ENCODE peak calls at places on chromosomes 13 and 19, in seven cellular contexts. One of them, this sample, is unnamed.

GRCh38 chr19:58203814-58204475 is 21.1 kb downstream of the ZNF274 start:
- DNase-seq in Caco-2: no peak
- DNase-seq in fibroblast of the conjunctiva: no peak
- DNase-seq in ELR: no peak
- DNase-seq in amniotic stem cell: no peak
- DNase-seq in NCI-H446 treated with DMSO at 0.1 percent for 48 hours: no peak
- DNase-seq in progenitor cell of endocrine pancreas: no peak
- DNase-seq in this sample: no peak

GRCh38 chr13:29362849-29363604 is 232.5 kb downstream of the SLC7A1 start:
- DNase-seq in amniotic stem cell: no peak
- DNase-seq in fibroblast of the conjunctiva: peak
- DNase-seq in Caco-2: no peak
- DNase-seq in NCI-H446 treated with DMSO at 0.1 percent for 48 hours: no peak
- DNase-seq in progenitor cell of endocrine pancreas: peak
- DNase-seq in ELR: peak
- DNase-seq in this sample: peak

GRCh38 chr19:38417544-38418506 is 8.2 kb downstream of the RASGRP4 start:
- DNase-seq in amniotic stem cell: no peak
- DNase-seq in fibroblast of the conjunctiva: no peak
- DNase-seq in NCI-H446 treated with DMSO at 0.1 percent for 48 hours: no peak
- DNase-seq in Caco-2: peak
- DNase-seq in ELR: peak
- DNase-seq in progenitor cell of endocrine pancreas: peak
- DNase-seq in this sample: peak

GRCh38 chr13:26787961-26788360 is 27.4 kb upstream of the GPR12 start:
- DNase-seq in progenitor cell of endocrine pancreas: no peak
- DNase-seq in fibroblast of the conjunctiva: no peak
- DNase-seq in Caco-2: no peak
- DNase-seq in NCI-H446 treated with DMSO at 0.1 percent for 48 hours: peak
- DNase-seq in ELR: no peak
- DNase-seq in amniotic stem cell: no peak
- DNase-seq in this sample: no peak

GRCh38 chr19:44539991-44540390 is 10.5 kb upstream of the CEACAM20 start:
- DNase-seq in fibroblast of the conjunctiva: no peak
- DNase-seq in Caco-2: no peak
- DNase-seq in progenitor cell of endocrine pancreas: no peak
- DNase-seq in ELR: no peak
- DNase-seq in NCI-H446 treated with DMSO at 0.1 percent for 48 hours: no peak
- DNase-seq in amniotic stem cell: no peak
- DNase-seq in this sample: no peak

GRCh38 chr13:106533940-106534843 is 1.3 kb downstream of the EFNB2 start:
- DNase-seq in Caco-2: peak
- DNase-seq in ELR: peak
- DNase-seq in progenitor cell of endocrine pancreas: no peak
- DNase-seq in amniotic stem cell: peak
- DNase-seq in NCI-H446 treated with DMSO at 0.1 percent for 48 hours: no peak
- DNase-seq in fibroblast of the conjunctiva: no peak
- DNase-seq in this sample: peak

GRCh38 chr13:33323766-33324525 is 38.4 kb upstream of the STARD13 start:
- DNase-seq in Caco-2: no peak
- DNase-seq in fibroblast of the conjunctiva: peak
- DNase-seq in NCI-H446 treated with DMSO at 0.1 percent for 48 hours: peak
- DNase-seq in amniotic stem cell: peak
- DNase-seq in ELR: no peak
- DNase-seq in progenitor cell of endocrine pancreas: no peak
- DNase-seq in this sample: no peak

GRCh38 chr13:36163809-36164308 is 32.7 kb upstream of the DCLK1 start:
- DNase-seq in ELR: peak
- DNase-seq in progenitor cell of endocrine pancreas: no peak
- DNase-seq in NCI-H446 treated with DMSO at 0.1 percent for 48 hours: no peak
- DNase-seq in amniotic stem cell: peak
- DNase-seq in fibroblast of the conjunctiva: peak
- DNase-seq in Caco-2: no peak
- DNase-seq in this sample: peak